ENCODE peak calls at places on chromosomes 11 and 22, in six cellular contexts. E is NAMALWA; U is nucleus accumbens; Q is activated CD4-positive, alpha-beta T cell treated with anti-CD3 and anti-CD28 coated beads, Interleukin-2, amount 10 ng/mL, durations not matched to agents 7 days and 5 days; O is GM10248; S is posterior vena cava. T is an unnamed sample.

GRCh38 chr11:129950319-129951034 is 52.2 kb downstream of the PRDM10 start:
- DNase-seq in O (no peak), S (peak), E (peak), Q (no peak), U (no peak), T (peak)

GRCh38 chr22:30332551-30332950 is 5.8 kb upstream of the TBC1D10A start:
- DNase-seq in U (no peak), Q (no peak), E (no peak), O (no peak), S (no peak), T (no peak)

GRCh38 chr11:119427279-119427678 is 4.3 kb upstream of the THY1 start:
- DNase-seq in Q (no peak), U (no peak), E (no peak), O (no peak), S (no peak), T (no peak)

GRCh38 chr22:19955241-19956128 is 13.9 kb upstream of the TXNRD2 start:
- DNase-seq in E (no peak), O (no peak), S (no peak), Q (no peak), U (no peak), T (no peak)

GRCh38 chr11:113114452-113115027 is 153.3 kb downstream of the NCAM1 start:
- DNase-seq in Q (no peak), S (peak), E (peak), O (no peak), U (no peak), T (peak)

GRCh38 chr11:105000797-105001196 is 22.2 kb downstream of the CASP5 start:
- DNase-seq in O (peak), S (peak), Q (peak), E (peak), U (no peak), T (no peak)

GRCh38 chr22:37053310-37054077 is 2.0 kb downstream of the KCTD17 start:
- DNase-seq in Q (no peak), E (peak), O (no peak), U (no peak), S (no peak), T (peak)

GRCh38 chr11:8649361-8649760 is 33.1 kb downstream of the TRIM66 start:
- DNase-seq in Q (no peak), E (no peak), O (no peak), S (no peak), U (no peak), T (no peak)

GRCh38 chr11:13297308-13297916 is 19.8 kb downstream of the BMAL1 start:
- DNase-seq in U (no peak), E (no peak), Q (no peak), O (no peak), S (no peak), T (no peak)

GRCh38 chr22:43740587-43741270 is 71.4 kb downstream of the EFCAB6 start:
- DNase-seq in Q (no peak), U (no peak), S (no peak), E (no peak), O (no peak), T (no peak)

GRCh38 chr11:820655-821512 is 2.2 kb downstream of the PNPLA2 start:
- DNase-seq in E (no peak), O (no peak), Q (no peak), S (peak), U (no peak), T (peak)

GRCh38 chr22:49712195-49712791 is 115.4 kb downstream of the BRD1 start:
- DNase-seq in E (no peak), S (peak), O (no peak), Q (no peak), U (no peak), T (no peak)

GRCh38 chr11:100863080-100863581 is 176.0 kb downstream of the ARHGAP42 start:
- DNase-seq in S (peak), O (no peak), E (peak), Q (no peak), U (no peak), T (no peak)

GRCh38 chr11:131688056-131688693 is 317.8 kb downstream of the NTM start:
- DNase-seq in O (peak), E (peak), S (no peak), Q (peak), U (no peak), T (peak)

GRCh38 chr11:25377466-25377865 is 880.6 kb downstream of the LUZP2 start:
- DNase-seq in E (no peak), S (no peak), U (no peak), O (no peak), Q (no peak), T (no peak)

GRCh38 chr22:17369553-17370035 is 334 bp downstream of the CECR2 start:
- DNase-seq in S (no peak), U (no peak), Q (peak), E (no peak), O (peak), T (no peak)

GRCh38 chr11:120244476-120244875 is 4.5 kb downstream of the POU2F3 start:
- DNase-seq in O (no peak), U (no peak), S (no peak), E (no peak), Q (no peak), T (no peak)

GRCh38 chr11:65915821-65916251 is 3.0 kb downstream of the C11orf68 start:
- DNase-seq in E (no peak), U (no peak), Q (no peak), O (no peak), S (peak), T (peak)

GRCh38 chr11:102360681-102361080 is 13.7 kb downstream of the BIRC2 start:
- DNase-seq in O (no peak), U (no peak), E (no peak), Q (peak), S (no peak), T (no peak)

GRCh38 chr22:39958916-39959639 is 1.1 kb upstream of the TMA7B start:
- DNase-seq in O (no peak), U (no peak), Q (no peak), E (no peak), S (no peak), T (no peak)

GRCh38 chr11:2586793-2587131 is 113.0 kb downstream of the KCNQ1OT1 start:
- DNase-seq in S (no peak), U (no peak), Q (no peak), O (peak), E (no peak), T (no peak)

GRCh38 chr11:66653123-66653522 is 14.6 kb downstream of the RBM4 start:
- DNase-seq in E (no peak), O (no peak), Q (no peak), S (peak), U (no peak), T (no peak)

GRCh38 chr11:10459029-10459970 is 4.2 kb downstream of the AMPD3 start:
- DNase-seq in O (peak), Q (peak), E (peak), U (no peak), S (no peak), T (no peak)

GRCh38 chr22:20584872-20585639 is 77.6 kb downstream of the MED15 start:
- DNase-seq in O (no peak), U (no peak), Q (no peak), S (no peak), E (no peak), T (no peak)

GRCh38 chr22:27603823-27604190 is 197.7 kb downstream of the MN1 start:
- DNase-seq in E (no peak), S (peak), O (no peak), Q (no peak), U (no peak), T (no peak)

GRCh38 chr11:127338380-127339259 is 338.1 kb upstream of the KIRREL3 start:
- DNase-seq in E (no peak), O (no peak), Q (no peak), S (no peak), U (no peak), T (no peak)

GRCh38 chr11:79925570-79925969 is 484.7 kb upstream of the TENM4 start:
- DNase-seq in Q (no peak), U (no peak), E (no peak), S (no peak), O (no peak), T (no peak)